ENCODE peak calls at places on chromosomes 7 and 10, in six cellular contexts. S, Y, D, P, K and V are unnamed samples.

GRCh38 chr10:123139521-123140163 is 3.9 kb downstream of the HMX3 start:
- DNase-seq in Y (no peak), D (peak; percentile 43), K (peak; percentile 62), P (no peak), S (peak; percentile 72), V (no peak)

GRCh38 chr7:142919656-142920055 is 13.9 kb downstream of the TRPV5 start:
- DNase-seq in D (no peak), S (no peak), P (no peak), Y (no peak), K (no peak), V (no peak)

GRCh38 chr7:104982773-104983619 is 31.0 kb upstream of the KMT2E start:
- DNase-seq in P (peak; percentile 74), K (peak; percentile 49), S (no peak), Y (no peak), D (no peak), V (peak; percentile 52)

GRCh38 chr10:29725133-29725720 is 90.5 kb upstream of the SVIL start:
- DNase-seq in K (peak; percentile 86), Y (no peak), D (peak; percentile 46), P (no peak), S (no peak), V (no peak)

GRCh38 chr10:46525177-46525823 is 31.2 kb downstream of the GPRIN2 start:
- DNase-seq in K (no peak), D (peak; percentile 90), Y (no peak), P (no peak), S (peak; percentile 16), V (no peak)

GRCh38 chr7:80884511-80885195 is 34.2 kb downstream of the SEMA3C start:
- DNase-seq in Y (no peak), S (no peak), D (no peak), K (peak; percentile 80), P (no peak), V (no peak)

GRCh38 chr7:158031820-158032424 is 555.7 kb downstream of the PTPRN2 start:
- DNase-seq in D (no peak), K (no peak), P (no peak), S (no peak), Y (no peak), V (no peak)

GRCh38 chr7:17463511-17464085 is 165.1 kb downstream of the AHR start:
- DNase-seq in K (no peak), S (no peak), P (peak; percentile 34), Y (no peak), D (no peak), V (no peak)

GRCh38 chr7:312409-312808 is 22.4 kb downstream of the FOXL3 start:
- DNase-seq in K (no peak), S (no peak), D (no peak), Y (no peak), P (no peak), V (no peak)

GRCh38 chr7:127943541-127944521 is 87.4 kb downstream of the LRRC4 start:
- DNase-seq in K (no peak), Y (no peak), S (no peak), P (no peak), D (no peak), V (no peak)

GRCh38 chr7:105487559-105488218 is 34.4 kb downstream of the PUS7 start:
- DNase-seq in P (peak; percentile 12), D (no peak), K (peak; percentile 22), Y (no peak), S (no peak), V (peak; percentile 33)

GRCh38 chr7:51592822-51593221 is 276.2 kb upstream of the COBL start:
- DNase-seq in P (no peak), S (no peak), Y (no peak), D (peak; percentile 25), K (no peak), V (no peak)

GRCh38 chr7:113873554-113874151 is 45.2 kb downstream of the PPP1R3A start:
- DNase-seq in K (no peak), S (no peak), D (no peak), Y (no peak), P (no peak), V (no peak)

GRCh38 chr10:30133198-30133597 is 73.8 kb upstream of the JCAD start:
- DNase-seq in S (no peak), P (no peak), K (no peak), D (no peak), Y (no peak), V (no peak)

GRCh38 chr7:85184599-85185354 is 2.1 kb downstream of the SEMA3D start:
- DNase-seq in P (no peak), S (no peak), Y (no peak), D (no peak), K (no peak), V (no peak)

GRCh38 chr7:86793129-86793528 is 149.4 kb downstream of the GRM3 start:
- DNase-seq in Y (no peak), P (no peak), S (no peak), D (no peak), K (no peak), V (no peak)

GRCh38 chr7:10998984-10999757 is 25.5 kb downstream of the PHF14 start:
- DNase-seq in S (no peak), K (no peak), P (no peak), D (no peak), Y (no peak), V (no peak)
- H3K27ac ChIP-seq in S (no peak overlapping the region), K (peak overlapping the region; percentile 46), P (no peak overlapping the region), D (no peak overlapping the region), Y (no peak overlapping the region), V (no peak overlapping the region)

DNA sequence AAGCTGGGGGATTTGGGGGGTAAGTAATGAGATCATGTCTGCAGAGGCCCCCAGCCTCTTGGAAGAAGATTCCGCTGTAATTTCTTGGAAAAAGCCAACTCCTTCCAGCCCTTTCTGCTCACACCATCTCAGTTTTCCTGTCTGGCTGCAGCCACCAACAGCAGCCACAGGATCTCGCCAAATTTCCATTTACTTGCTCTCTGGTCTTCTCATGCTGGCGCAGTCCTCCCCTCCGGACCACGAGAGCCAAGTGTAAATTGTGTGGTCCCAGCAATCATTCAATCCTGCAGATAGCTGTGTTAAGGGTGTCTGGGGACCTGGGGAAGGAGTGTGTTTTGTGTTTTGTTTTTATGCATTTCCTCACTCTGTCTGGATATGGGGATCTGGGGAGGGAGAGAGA is 49.5 kb downstream of the ASB13 start:
- DNase-seq in P (no peak), S (no peak), K (no peak), Y (no peak), D (no peak), V (no peak)
- H3K27ac ChIP-seq in P (no peak overlapping the region), S (no peak overlapping the region), K (no peak overlapping the region), Y (no peak overlapping the region), D (no peak overlapping the region), V (no peak overlapping the region)

GRCh38 chr7:69757990-69758430 is 159.7 kb downstream of the AUTS2 start:
- DNase-seq in D (no peak), S (no peak), K (no peak), Y (no peak), P (no peak), V (no peak)
- H3K27ac ChIP-seq in D (no peak overlapping the region), S (no peak overlapping the region), K (no peak overlapping the region), Y (no peak overlapping the region), P (no peak overlapping the region), V (no peak overlapping the region)

GRCh38 chr10:75367098-75367497 is 34.5 kb downstream of the ZNF503 start:
- DNase-seq in Y (peak; percentile 32), P (no peak), D (no peak), S (no peak), K (no peak), V (no peak)
- H3K27ac ChIP-seq in Y (no peak overlapping the region), P (no peak overlapping the region), D (no peak overlapping the region), S (no peak overlapping the region), K (no peak overlapping the region), V (no peak overlapping the region)

DNA sequence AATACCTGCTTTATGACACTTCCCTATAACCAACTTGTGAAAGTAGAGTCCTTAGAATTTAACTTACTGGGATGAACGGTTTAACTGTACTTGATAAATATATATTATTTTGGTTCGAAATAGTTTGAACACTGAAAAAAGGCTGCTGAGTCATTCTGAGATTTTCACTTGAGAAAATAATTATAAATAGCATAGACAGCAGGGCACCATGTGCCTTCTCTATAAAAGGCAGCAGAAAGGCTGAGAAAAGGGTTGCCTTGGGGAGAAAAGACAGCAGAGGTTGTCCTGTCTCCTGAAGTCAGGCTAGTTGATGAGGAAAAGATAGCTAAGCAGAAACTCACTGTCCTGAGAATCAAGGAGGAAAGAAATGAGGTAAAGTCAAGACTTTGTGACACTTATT is 92.4 kb downstream of the CTTNBP2 start:
- DNase-seq in D (no peak), K (no peak), P (peak; percentile 89), S (no peak), Y (no peak), V (no peak)
- H3K27ac ChIP-seq in D (no peak overlapping the region), K (no peak overlapping the region), P (peak overlapping the region; percentile 87), S (no peak overlapping the region), Y (no peak overlapping the region), V (no peak overlapping the region)